ENCODE peak calls at places on chromosomes 16 and 17, in eight cellular contexts. Q, N, V, D, B, T, R and H are unnamed samples.

GRCh38 chr17:13222931-13223330 is 205.1 kb upstream of the ELAC2 start:
- DNase-seq in Q (no peak), N (no peak), V (no peak), D (no peak), B (no peak), T (no peak), R (no peak), H (no peak)

GRCh38 chr17:58153046-58153445 is 4.9 kb downstream of the OR4D1 start:
- DNase-seq in Q (no peak), N (no peak), V (peak), D (no peak), B (no peak), T (no peak), R (no peak), H (no peak)

GRCh38 chr16:23594186-23594585 is 1.9 kb downstream of the NDUFAB1 start:
- DNase-seq in Q (no peak), N (no peak), V (peak), D (no peak), B (no peak), T (no peak), R (no peak), H (no peak)

GRCh38 chr17:78383725-78384471 is 5.4 kb downstream of the PGS1 start:
- DNase-seq in Q (no peak), N (peak), V (peak), D (no peak), B (no peak), T (no peak), R (peak), H (no peak)

GRCh38 chr17:78120537-78120936 is 8.0 kb downstream of the TMC6 start:
- DNase-seq in Q (no peak), N (no peak), V (no peak), D (no peak), B (no peak), T (no peak), R (no peak), H (no peak)

GRCh38 chr16:57802635-57803412 is 533 bp upstream of the KIFC3 start:
- DNase-seq in Q (no peak), N (no peak), V (no peak), D (no peak), B (peak), T (no peak), R (no peak), H (peak)

GRCh38 chr16:34050787-34051320 is 591.4 kb downstream of the TP53TG3F start:
- DNase-seq in Q (no peak), N (no peak), V (no peak), D (no peak), B (no peak), T (peak), R (no peak), H (no peak)

GRCh38 chr16:58459344-58460218 is 40.4 kb upstream of the NDRG4 start:
- DNase-seq in Q (no peak), N (peak), V (peak), D (peak), B (no peak), T (no peak), R (no peak), H (no peak)

GRCh38 chr17:10879110-10879509 is 41.2 kb upstream of the PIRT start:
- DNase-seq in Q (no peak), N (peak), V (no peak), D (peak), B (peak), T (no peak), R (no peak), H (peak)

GRCh38 chr17:56595831-56596740 is 2.6 kb downstream of the NOG start:
- DNase-seq in Q (no peak), N (no peak), V (no peak), D (peak), B (peak), T (peak), R (no peak), H (peak)

GRCh38 chr16:58506241-58507194 is 6.6 kb downstream of the NDRG4 start:
- DNase-seq in Q (no peak), N (no peak), V (no peak), D (no peak), B (no peak), T (no peak), R (no peak), H (no peak)

GRCh38 chr17:19409509-19409908 is 1.5 kb upstream of the RNF112 start:
- DNase-seq in Q (no peak), N (peak), V (no peak), D (no peak), B (no peak), T (no peak), R (peak), H (no peak)

GRCh38 chr17:74276561-74277009 is 2.6 kb downstream of the DNAI2 start:
- DNase-seq in Q (no peak), N (peak), V (peak), D (no peak), B (peak), T (no peak), R (peak), H (no peak)

GRCh38 chr16:28279006-28279405 is 13.3 kb upstream of the SBK1 start:
- DNase-seq in Q (no peak), N (no peak), V (no peak), D (no peak), B (no peak), T (no peak), R (no peak), H (no peak)

GRCh38 chr17:36048061-36048460 is 16.0 kb upstream of the CCL18 start:
- DNase-seq in Q (no peak), N (no peak), V (no peak), D (no peak), B (no peak), T (no peak), R (no peak), H (no peak)

GRCh38 chr16:82917886-82918595 is 291.3 kb downstream of the CDH13 start:
- DNase-seq in Q (no peak), N (no peak), V (no peak), D (no peak), B (no peak), T (no peak), R (no peak), H (no peak)

GRCh38 chr17:182164-182751 is 808 bp upstream of the DOC2B start:
- DNase-seq in Q (no peak), N (no peak), V (no peak), D (no peak), B (no peak), T (no peak), R (no peak), H (no peak)

GRCh38 chr16:681746-682427 is 1.7 kb downstream of the STUB1 start:
- DNase-seq in Q (no peak), N (peak), V (peak), D (peak), B (no peak), T (no peak), R (no peak), H (no peak)

GRCh38 chr17:44541884-44542581 is 15.3 kb upstream of the FZD2 start:
- DNase-seq in Q (peak), N (no peak), V (no peak), D (no peak), B (no peak), T (no peak), R (no peak), H (no peak)

GRCh38 chr17:77677210-77677609 is 281.3 kb upstream of the TNRC6C start:
- DNase-seq in Q (no peak), N (peak), V (peak), D (no peak), B (no peak), T (no peak), R (peak), H (no peak)

GRCh38 chr16:5791011-5791410 is 693.4 kb upstream of the EEF2KMT start:
- DNase-seq in Q (no peak), N (no peak), V (no peak), D (peak), B (no peak), T (no peak), R (no peak), H (no peak)

GRCh38 chr17:45942284-45942683 is 47.9 kb downstream of the MAPT start:
- DNase-seq in Q (no peak), N (peak), V (peak), D (no peak), B (no peak), T (no peak), R (peak), H (no peak)

GRCh38 chr17:40286473-40286872 is 1.2 kb upstream of the CDC6 start:
- DNase-seq in Q (no peak), N (no peak), V (no peak), D (no peak), B (no peak), T (no peak), R (no peak), H (no peak)

GRCh38 chr17:74635418-74635817 is 11.9 kb upstream of the CD300E start:
- DNase-seq in Q (no peak), N (no peak), V (no peak), D (no peak), B (no peak), T (no peak), R (no peak), H (peak)

GRCh38 chr17:27256225-27257030 is 37.5 kb upstream of the WSB1 start:
- DNase-seq in Q (no peak), N (peak), V (no peak), D (no peak), B (no peak), T (no peak), R (peak), H (no peak)

GRCh38 chr17:30095507-30096244 is 20.9 kb upstream of the NSRP1 start:
- DNase-seq in Q (no peak), N (peak), V (no peak), D (peak), B (peak), T (no peak), R (peak), H (peak)

GRCh38 chr17:67210915-67211314 is 34.1 kb downstream of the HELZ start:
- DNase-seq in Q (no peak), N (no peak), V (no peak), D (no peak), B (no peak), T (no peak), R (no peak), H (no peak)

GRCh38 chr16:47278571-47278970 is 134.8 kb upstream of the NETO2 start:
- DNase-seq in Q (no peak), N (peak), V (no peak), D (no peak), B (no peak), T (no peak), R (no peak), H (no peak)

DNA sequence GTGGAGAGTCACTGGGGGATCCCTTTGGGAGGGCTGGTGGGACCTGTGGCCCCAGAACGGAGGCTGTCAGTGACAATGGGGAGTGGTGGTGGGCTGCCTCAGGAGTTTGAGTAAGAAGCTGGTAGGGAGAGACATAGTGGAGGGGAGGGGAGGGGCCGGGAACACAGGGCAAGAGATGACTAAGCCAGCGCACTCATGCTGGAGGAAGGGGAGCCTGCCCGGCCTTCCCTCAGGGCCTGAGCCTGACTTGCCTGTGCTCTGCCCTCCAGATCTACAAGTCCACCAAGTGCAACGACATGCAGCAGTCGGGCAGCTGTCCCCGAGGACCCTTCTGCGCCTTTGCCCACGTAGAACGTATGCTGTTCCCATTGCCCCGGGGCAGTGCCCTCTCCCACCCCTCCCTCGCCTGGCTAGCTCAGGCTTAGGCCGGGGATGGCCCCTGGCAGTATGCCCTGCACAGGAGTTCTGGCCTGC is 29.3 kb downstream of the UNC13D start:
- DNase-seq in Q (peak), N (peak), V (no peak), D (no peak), B (no peak), T (no peak), R (peak), H (no peak)
- TF ChIP-seq CTCF in Q (no peak), N (no peak), V (no peak), D (no peak), B (no peak), T (no peak), R (no peak), H (no peak)

GRCh38 chr16:10988879-10989278 is 44.5 kb downstream of the CLEC16A start:
- DNase-seq in Q (no peak), N (no peak), V (no peak), D (no peak), B (no peak), T (no peak), R (no peak), H (no peak)
- TF ChIP-seq CTCF in Q (no peak), N (no peak), V (no peak), D (no peak), B (no peak), T (peak), R (no peak), H (no peak)

DNA sequence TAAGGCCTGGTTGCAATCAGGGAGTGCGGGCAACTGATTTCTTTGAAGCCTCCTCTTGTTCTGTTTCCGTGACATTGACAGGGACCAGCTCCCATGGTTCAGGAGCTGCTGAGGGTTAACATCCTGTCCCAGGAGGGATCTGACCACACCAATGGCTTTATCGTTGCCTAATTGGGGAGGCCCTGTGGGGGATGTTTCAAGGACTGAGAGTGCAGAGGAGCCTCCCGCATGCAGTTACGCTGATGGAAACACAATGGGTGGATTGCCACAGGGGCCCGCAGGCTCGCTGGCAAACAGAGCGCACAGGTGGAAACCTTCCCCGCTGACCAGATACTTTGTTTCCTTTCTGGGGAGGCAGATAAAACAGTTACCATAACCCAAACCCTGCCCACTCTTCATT is 23.8 kb upstream of the ABCC1 start:
- DNase-seq in Q (no peak), N (no peak), V (no peak), D (no peak), B (no peak), T (no peak), R (no peak), H (no peak)
- TF ChIP-seq CTCF in Q (no peak), N (no peak), V (no peak), D (no peak), B (no peak), T (no peak), R (no peak), H (no peak)

GRCh38 chr17:59521465-59522126 is 43.8 kb upstream of the DHX40 start:
- DNase-seq in Q (peak), N (peak), V (peak), D (peak), B (peak), T (peak), R (peak), H (peak)
- TF ChIP-seq CTCF in Q (peak), N (peak), V (peak), D (peak), B (peak), T (peak), R (peak), H (peak)

DNA sequence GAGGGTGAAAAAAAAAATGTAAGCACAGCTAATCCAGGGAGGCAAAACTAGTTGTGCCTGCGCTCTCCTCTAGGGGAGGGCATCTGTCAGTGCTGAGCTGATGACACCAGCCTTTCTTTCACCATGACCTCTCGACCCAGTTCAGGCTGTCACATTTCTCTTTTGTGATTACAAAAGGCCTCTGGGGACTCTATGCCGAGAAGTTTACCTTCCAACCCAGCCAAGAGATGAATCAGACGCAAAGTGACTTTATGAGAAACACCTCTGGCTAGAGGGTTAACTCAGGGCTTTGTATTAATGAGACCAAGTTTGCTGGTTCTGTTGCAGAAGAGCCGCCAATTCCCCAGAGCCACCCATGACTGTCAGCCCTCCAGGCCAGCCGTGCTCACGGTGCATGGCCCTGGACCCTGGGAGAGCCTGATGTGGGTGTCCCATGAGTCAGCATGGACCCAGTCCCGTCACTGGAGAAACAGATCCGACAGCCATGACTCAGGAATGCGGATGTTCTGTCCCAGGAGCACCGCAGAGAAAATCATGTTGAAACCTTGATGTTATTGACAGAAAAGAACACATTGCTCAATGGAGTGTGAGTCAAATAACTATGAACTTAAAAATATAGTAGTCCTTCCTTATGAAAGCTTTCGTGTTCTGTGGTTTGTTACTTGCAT is 437.2 kb downstream of the HS3ST3B1 start:
- DNase-seq in Q (peak), N (peak), V (peak), D (peak), B (peak), T (no peak), R (peak), H (peak)
- TF ChIP-seq CTCF in Q (peak), N (peak), V (no peak), D (no peak), B (peak), T (no peak), R (peak), H (peak)

GRCh38 chr16:50669741-50670140 is 11.4 kb downstream of the SNX20 start:
- DNase-seq in Q (no peak), N (no peak), V (no peak), D (no peak), B (no peak), T (no peak), R (no peak), H (no peak)

GRCh38 chr16:50670476-50670875 is 10.6 kb downstream of the SNX20 start:
- DNase-seq in Q (no peak), N (no peak), V (no peak), D (no peak), B (no peak), T (no peak), R (no peak), H (no peak)

GRCh38 chr16:50667497-50668367 is 13.4 kb downstream of the SNX20 start:
- DNase-seq in Q (no peak), N (no peak), V (no peak), D (no peak), B (no peak), T (no peak), R (no peak), H (no peak)

GRCh38 chr16:50666658-50667496 is 14.2 kb downstream of the SNX20 start:
- DNase-seq in Q (no peak), N (no peak), V (no peak), D (no peak), B (no peak), T (peak), R (no peak), H (no peak)

GRCh38 chr16:50668368-50669008 is 12.6 kb downstream of the SNX20 start:
- DNase-seq in Q (no peak), N (no peak), V (no peak), D (peak), B (no peak), T (no peak), R (no peak), H (no peak)
- TF ChIP-seq CTCF in Q (no peak), N (no peak), V (no peak), D (no peak), B (no peak), T (no peak), R (no peak), H (no peak)

GRCh38 chr16:68843482-68844210 is at the start of gene TANGO6:
- DNase-seq in Q (peak), N (peak), V (peak), D (peak), B (peak), T (peak), R (peak), H (peak)
- TF ChIP-seq CTCF in Q (peak), N (peak), V (no peak), D (peak), B (peak), T (no peak), R (peak), H (peak)